ENCODE peak calls at places on chromosome 3, in nine cellular contexts. Q, N, U, T, L, K, Y, M and F are unnamed samples.
A peak's percentile ranks its signal among the peaks of the same experiment; 100 is the strongest.

GRCh38 chr3:140942221-140943104 is 827 bp downstream of the SLC25A36 start:
- DNase-seq in Q (peak; percentile 75), N (peak; percentile 78), U (peak; percentile 68), T (peak; percentile 58), L (no peak), K (peak; percentile 59), Y (peak; percentile 72), M (no peak), F (no peak)

GRCh38 chr3:14818804-14819500 is at the start of gene FGD5:
- DNase-seq in Q (no peak), N (no peak), U (no peak), T (no peak), L (no peak), K (no peak), Y (no peak), M (no peak), F (no peak)

GRCh38 chr3:108493862-108494261 is 16.5 kb downstream of the MYH15 start:
- DNase-seq in Q (no peak), N (no peak), U (no peak), T (no peak), L (no peak), K (no peak), Y (peak; percentile 48), M (peak; percentile 19), F (no peak)

GRCh38 chr3:21894459-21895083 is 143.6 kb upstream of the ZNF385D start:
- DNase-seq in Q (no peak), N (no peak), U (peak; percentile 49), T (peak; percentile 62), L (no peak), K (peak; percentile 57), Y (no peak), M (no peak), F (peak; percentile 35)

GRCh38 chr3:151835751-151836550 is 22.0 kb downstream of the AADAC start:
- DNase-seq in Q (no peak), N (no peak), U (peak; percentile 71), T (peak; percentile 85), L (no peak), K (peak; percentile 62), Y (no peak), M (no peak), F (peak; percentile 74)

GRCh38 chr3:106534206-106534605 is 665.4 kb upstream of the CBLB start:
- DNase-seq in Q (no peak), N (no peak), U (peak; percentile 53), T (peak; percentile 84), L (no peak), K (peak; percentile 37), Y (no peak), M (no peak), F (peak; percentile 84)

GRCh38 chr3:35659808-35660207 is 20.5 kb downstream of the ARPP21 start:
- DNase-seq in Q (no peak), N (no peak), U (no peak), T (no peak), L (no peak), K (no peak), Y (no peak), M (no peak), F (no peak)

GRCh38 chr3:172982731-172983364 is 158.2 kb downstream of the SPATA16 start:
- DNase-seq in Q (no peak), N (no peak), U (peak; percentile 30), T (peak; percentile 23), L (no peak), K (peak; percentile 33), Y (no peak), M (peak; percentile 7), F (no peak)

GRCh38 chr3:70040386-70040785 is 40.9 kb downstream of the SAMMSON start:
- DNase-seq in Q (no peak), N (no peak), U (no peak), T (no peak), L (no peak), K (no peak), Y (no peak), M (no peak), F (no peak)

GRCh38 chr3:55405436-55405835 is 81.7 kb downstream of the WNT5A start:
- DNase-seq in Q (no peak), N (no peak), U (peak; percentile 37), T (peak; percentile 28), L (no peak), K (peak; percentile 35), Y (no peak), M (no peak), F (no peak)

GRCh38 chr3:9901967-9902366 is 681 bp upstream of the IL17RE start:
- DNase-seq in Q (no peak), N (no peak), U (no peak), T (no peak), L (no peak), K (no peak), Y (no peak), M (no peak), F (no peak)

GRCh38 chr3:72664171-72664570 is 184.1 kb downstream of the SHQ1 start:
- DNase-seq in Q (no peak), N (no peak), U (no peak), T (no peak), L (no peak), K (no peak), Y (no peak), M (no peak), F (no peak)

GRCh38 chr3:72663429-72663828 is 184.8 kb downstream of the SHQ1 start:
- DNase-seq in Q (no peak), N (no peak), U (peak; percentile 25), T (no peak), L (no peak), K (no peak), Y (no peak), M (no peak), F (no peak)

GRCh38 chr3:72665701-72666443 is 182.4 kb downstream of the SHQ1 start:
- DNase-seq in Q (no peak), N (no peak), U (peak; percentile 49), T (peak; percentile 41), L (no peak), K (peak; percentile 39), Y (no peak), M (no peak), F (no peak)

GRCh38 chr3:72665103-72665502 is 183.1 kb downstream of the SHQ1 start:
- DNase-seq in Q (no peak), N (no peak), U (no peak), T (no peak), L (no peak), K (no peak), Y (no peak), M (no peak), F (no peak)

GRCh38 chr3:72664576-72664975 is 183.7 kb downstream of the SHQ1 start:
- DNase-seq in Q (no peak), N (no peak), U (peak; percentile 40), T (peak; percentile 50), L (no peak), K (peak; percentile 25), Y (no peak), M (no peak), F (no peak)
- H3K4me3 ChIP-seq in Q (no peak overlapping the region), N (no peak overlapping the region), U (no peak overlapping the region), T (no peak overlapping the region), L (no peak overlapping the region), K (no peak overlapping the region), Y (no peak overlapping the region), M (no peak overlapping the region), F (no peak overlapping the region)

DNA sequence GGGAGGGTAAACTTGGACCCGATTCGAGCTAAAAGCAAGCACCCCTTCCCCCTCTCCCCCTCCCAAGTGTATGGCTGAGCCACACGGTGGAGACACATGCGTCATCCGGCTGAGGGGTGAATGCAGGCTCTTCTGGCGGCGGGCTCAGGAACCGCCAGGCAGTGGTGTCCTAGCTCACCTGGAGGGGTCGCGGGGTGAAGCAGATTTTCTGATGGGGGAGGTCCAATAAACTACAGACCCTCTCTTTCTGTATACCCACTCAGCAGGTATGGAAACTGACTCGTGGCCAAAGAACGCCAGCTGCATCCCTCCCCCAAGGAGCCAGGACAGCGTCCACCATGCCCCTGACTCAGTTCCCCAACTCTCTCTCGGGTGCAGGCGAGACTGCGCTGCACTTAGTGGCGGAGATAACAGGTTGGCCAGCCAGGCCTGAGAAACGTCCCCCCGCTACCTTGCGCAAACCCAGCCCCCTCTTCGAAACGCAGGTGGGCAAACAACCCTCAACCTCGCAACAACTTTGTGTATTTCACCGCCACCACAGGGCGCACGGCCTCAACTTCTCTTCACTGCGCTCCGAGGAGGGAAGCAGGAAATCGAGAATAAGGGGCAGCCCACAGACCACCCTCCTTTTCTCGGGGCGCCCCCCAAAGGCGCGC is 1.3 kb downstream of the MAGI1 start:
- DNase-seq in Q (peak; percentile 71), N (peak; percentile 26), U (peak; percentile 60), T (peak; percentile 59), L (peak; percentile 33), K (peak; percentile 47), Y (peak; percentile 70), M (no peak), F (no peak)
- TF ChIP-seq CTCF in Q (peak; percentile 16), N (no peak), U (peak; percentile 34), T (peak; percentile 46), L (peak; percentile 46), K (peak; percentile 25), Y (peak; percentile 44), M (peak; percentile 25), F (peak; percentile 37)

GRCh38 chr3:28241221-28242160 is at the start of gene CMC1:
- DNase-seq in Q (peak; percentile 98), N (peak; percentile 97), U (peak; percentile 98), T (peak; percentile 96), L (peak; percentile 97), K (peak; percentile 97), Y (peak; percentile 99), M (peak; percentile 89), F (peak; percentile 82)

GRCh38 chr3:28239108-28239507 is 2.3 kb upstream of the CMC1 start:
- DNase-seq in Q (no peak), N (no peak), U (no peak), T (no peak), L (no peak), K (no peak), Y (no peak), M (no peak), F (no peak)

GRCh38 chr3:28243424-28244106 is 2.1 kb downstream of the CMC1 start:
- DNase-seq in Q (no peak), N (no peak), U (no peak), T (no peak), L (no peak), K (no peak), Y (no peak), M (no peak), F (no peak)

GRCh38 chr3:28242519-28242918 is 1.1 kb downstream of the CMC1 start:
- DNase-seq in Q (no peak), N (no peak), U (no peak), T (no peak), L (no peak), K (no peak), Y (no peak), M (no peak), F (no peak)

DNA sequence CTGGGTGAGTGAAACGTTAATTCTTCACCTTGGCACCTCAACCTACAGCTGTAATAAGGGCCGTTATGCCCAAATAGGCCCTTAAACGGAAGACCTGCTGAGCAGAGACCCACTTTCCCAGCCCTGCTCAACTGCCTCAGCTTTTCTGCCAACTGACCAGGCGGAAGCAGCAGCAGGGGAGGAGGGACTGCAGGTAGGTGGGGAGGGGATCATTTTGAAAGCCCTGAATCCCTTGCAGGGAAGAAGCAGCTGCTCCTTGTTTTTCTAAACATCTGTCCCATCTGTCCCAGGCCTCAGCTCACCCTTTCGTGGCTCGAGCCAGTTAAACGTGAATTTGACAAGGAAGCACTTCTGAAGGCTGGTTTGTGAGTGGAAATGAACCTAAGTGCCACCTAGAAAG is 979 bp upstream of the CMC1 start:
- DNase-seq in Q (no peak), N (no peak), U (no peak), T (no peak), L (no peak), K (no peak), Y (no peak), M (no peak), F (no peak)
- H3K4me3 ChIP-seq in Q (peak overlapping the region; percentile 97), N (no peak overlapping the region), U (no peak overlapping the region), T (no peak overlapping the region), L (peak overlapping the region; percentile 85), K (no peak overlapping the region), Y (no peak overlapping the region), M (peak overlapping the region; percentile 70), F (no peak overlapping the region)

GRCh38 chr3:24088782-24089181 is 143.7 kb downstream of the NR1D2 start:
- DNase-seq in Q (no peak), N (no peak), U (peak; percentile 58), T (peak; percentile 76), L (no peak), K (peak; percentile 46), Y (no peak), M (peak; percentile 28), F (no peak)
- TF ChIP-seq CTCF in Q (peak; percentile 10), N (peak; percentile 52), U (peak; percentile 65), T (peak; percentile 77), L (no peak), K (peak; percentile 58), Y (peak; percentile 31), M (peak; percentile 56), F (peak; percentile 44)